ENCODE peak calls at places on chromosome 10, in eight cellular contexts. One of them, this sample, is unnamed.

GRCh38 chr10:62666264-62666663 is 138.3 kb upstream of the ADO start:
- DNase-seq in anterior cingulate cortex: no peak
- DNase-seq in activated gamma-delta T cell treated with Interleukin-2 at 50 U/mL for 16 hours: no peak
- DNase-seq in colonic mucosa: no peak
- DNase-seq in fibroblast of lung: no peak
- DNase-seq in A673: no peak
- DNase-seq in NCI-H1105: no peak
- DNase-seq in stimulated activated CD8-positive, alpha-beta memory T cell treated with anti-CD3 and anti-CD28 coated beads, Interleukin-4, amount 100 ng/mL, for 1 hour: no peak
- DNase-seq in this sample: no peak

GRCh38 chr10:126417220-126417825 is 29.0 kb upstream of the ADAM12 start:
- DNase-seq in fibroblast of lung: no peak
- DNase-seq in stimulated activated CD8-positive, alpha-beta memory T cell treated with anti-CD3 and anti-CD28 coated beads, Interleukin-4, amount 100 ng/mL, for 1 hour: no peak
- DNase-seq in A673: no peak
- DNase-seq in anterior cingulate cortex: no peak
- DNase-seq in colonic mucosa: no peak
- DNase-seq in activated gamma-delta T cell treated with Interleukin-2 at 50 U/mL for 16 hours: no peak
- DNase-seq in NCI-H1105: no peak
- DNase-seq in this sample: no peak

GRCh38 chr10:137031-137430 is 1.8 kb downstream of the ZMYND11 start:
- DNase-seq in NCI-H1105: no peak
- DNase-seq in anterior cingulate cortex: no peak
- DNase-seq in colonic mucosa: no peak
- DNase-seq in fibroblast of lung: peak; percentile 8
- DNase-seq in stimulated activated CD8-positive, alpha-beta memory T cell treated with anti-CD3 and anti-CD28 coated beads, Interleukin-4, amount 100 ng/mL, for 1 hour: peak; percentile 10
- DNase-seq in A673: peak; percentile 56
- DNase-seq in activated gamma-delta T cell treated with Interleukin-2 at 50 U/mL for 16 hours: peak; percentile 36
- DNase-seq in this sample: no peak

GRCh38 chr10:58508316-58508715 is 4.4 kb upstream of the BICC1 start:
- DNase-seq in A673: no peak
- DNase-seq in activated gamma-delta T cell treated with Interleukin-2 at 50 U/mL for 16 hours: no peak
- DNase-seq in anterior cingulate cortex: no peak
- DNase-seq in colonic mucosa: no peak
- DNase-seq in NCI-H1105: no peak
- DNase-seq in fibroblast of lung: peak; percentile 86
- DNase-seq in stimulated activated CD8-positive, alpha-beta memory T cell treated with anti-CD3 and anti-CD28 coated beads, Interleukin-4, amount 100 ng/mL, for 1 hour: no peak
- DNase-seq in this sample: no peak

GRCh38 chr10:14547826-14548225 is 217.1 kb upstream of the FRMD4A start:
- DNase-seq in anterior cingulate cortex: no peak
- DNase-seq in activated gamma-delta T cell treated with Interleukin-2 at 50 U/mL for 16 hours: no peak
- DNase-seq in fibroblast of lung: no peak
- DNase-seq in stimulated activated CD8-positive, alpha-beta memory T cell treated with anti-CD3 and anti-CD28 coated beads, Interleukin-4, amount 100 ng/mL, for 1 hour: no peak
- DNase-seq in A673: peak; percentile 43
- DNase-seq in colonic mucosa: no peak
- DNase-seq in NCI-H1105: no peak
- DNase-seq in this sample: no peak

GRCh38 chr10:72323108-72323932 is 31.4 kb downstream of the DNAJB12 start:
- DNase-seq in activated gamma-delta T cell treated with Interleukin-2 at 50 U/mL for 16 hours: no peak
- DNase-seq in A673: no peak
- DNase-seq in NCI-H1105: no peak
- DNase-seq in stimulated activated CD8-positive, alpha-beta memory T cell treated with anti-CD3 and anti-CD28 coated beads, Interleukin-4, amount 100 ng/mL, for 1 hour: no peak
- DNase-seq in colonic mucosa: no peak
- DNase-seq in fibroblast of lung: no peak
- DNase-seq in anterior cingulate cortex: no peak
- DNase-seq in this sample: no peak

GRCh38 chr10:3499120-3499519 is 285.9 kb downstream of the KLF6 start:
- DNase-seq in fibroblast of lung: peak; percentile 56
- DNase-seq in A673: no peak
- DNase-seq in activated gamma-delta T cell treated with Interleukin-2 at 50 U/mL for 16 hours: no peak
- DNase-seq in NCI-H1105: no peak
- DNase-seq in colonic mucosa: no peak
- DNase-seq in stimulated activated CD8-positive, alpha-beta memory T cell treated with anti-CD3 and anti-CD28 coated beads, Interleukin-4, amount 100 ng/mL, for 1 hour: no peak
- DNase-seq in anterior cingulate cortex: no peak
- DNase-seq in this sample: no peak

GRCh38 chr10:88082806-88083596 is 219.6 kb downstream of the PTEN start:
- DNase-seq in A673: peak; percentile 53
- DNase-seq in colonic mucosa: no peak
- DNase-seq in NCI-H1105: no peak
- DNase-seq in fibroblast of lung: no peak
- DNase-seq in activated gamma-delta T cell treated with Interleukin-2 at 50 U/mL for 16 hours: no peak
- DNase-seq in anterior cingulate cortex: no peak
- DNase-seq in stimulated activated CD8-positive, alpha-beta memory T cell treated with anti-CD3 and anti-CD28 coated beads, Interleukin-4, amount 100 ng/mL, for 1 hour: no peak
- DNase-seq in this sample: no peak

GRCh38 chr10:61821153-61821552 is 80.3 kb upstream of the ARID5B start:
- DNase-seq in anterior cingulate cortex: no peak
- DNase-seq in NCI-H1105: no peak
- DNase-seq in stimulated activated CD8-positive, alpha-beta memory T cell treated with anti-CD3 and anti-CD28 coated beads, Interleukin-4, amount 100 ng/mL, for 1 hour: no peak
- DNase-seq in colonic mucosa: no peak
- DNase-seq in activated gamma-delta T cell treated with Interleukin-2 at 50 U/mL for 16 hours: no peak
- DNase-seq in fibroblast of lung: no peak
- DNase-seq in A673: no peak
- DNase-seq in this sample: no peak

GRCh38 chr10:15381420-15381819 is 10.3 kb upstream of the FAM171A1 start:
- DNase-seq in NCI-H1105: no peak
- DNase-seq in stimulated activated CD8-positive, alpha-beta memory T cell treated with anti-CD3 and anti-CD28 coated beads, Interleukin-4, amount 100 ng/mL, for 1 hour: no peak
- DNase-seq in A673: no peak
- DNase-seq in anterior cingulate cortex: no peak
- DNase-seq in activated gamma-delta T cell treated with Interleukin-2 at 50 U/mL for 16 hours: no peak
- DNase-seq in colonic mucosa: no peak
- DNase-seq in fibroblast of lung: peak; percentile 11
- DNase-seq in this sample: no peak

This sample was measured in cardiac septum.